ENCODE peak calls at places on chromosomes 7 and 10, in four cellular contexts. A is NCI-H2107, J is thoracic aorta, Q is T-helper 1 cell. R is an unnamed sample.

GRCh38 chr7:105521027-105521730 is 892 bp downstream of the PUS7 start:
- DNase-seq in A (peak), J (peak), Q (peak), R (peak)

GRCh38 chr7:98283127-98283886 is 1.8 kb downstream of the BRI3 start:
- DNase-seq in A (no peak), J (no peak), Q (no peak), R (no peak)

GRCh38 chr7:117119192-117119924 is 166.1 kb downstream of the ST7 start:
- DNase-seq in A (peak), J (peak), Q (peak), R (peak)

GRCh38 chr7:157549612-157550299 is 213.0 kb downstream of the DNAJB6 start:
- DNase-seq in A (no peak), J (no peak), Q (no peak), R (no peak)

GRCh38 chr7:135716677-135717238 is 11.2 kb downstream of the SLC13A4 start:
- DNase-seq in A (peak), J (no peak), Q (no peak), R (no peak)

GRCh38 chr10:21292763-21293517 is 232.5 kb downstream of the SKIDA1 start:
- DNase-seq in A (no peak), J (peak), Q (no peak), R (no peak)

GRCh38 chr10:7423521-7423920 is 12.7 kb upstream of the SFMBT2 start:
- DNase-seq in A (no peak), J (no peak), Q (no peak), R (no peak)

GRCh38 chr7:82595176-82595575 is 151.6 kb upstream of the CACNA2D1 start:
- DNase-seq in A (no peak), J (no peak), Q (no peak), R (no peak)

GRCh38 chr7:77653572-77653971 is 42.7 kb upstream of the RSBN1L start:
- DNase-seq in A (no peak), J (no peak), Q (no peak), R (no peak)

GRCh38 chr10:80702143-80702542 is 164.4 kb downstream of the SH2D4B start:
- DNase-seq in A (no peak), J (no peak), Q (no peak), R (no peak)

GRCh38 chr7:25856056-25856780 is 295.8 kb upstream of the NFE2L3 start:
- DNase-seq in A (peak), J (no peak), Q (no peak), R (no peak)

GRCh38 chr7:74023037-74023436 is 4.9 kb upstream of the ELN start:
- DNase-seq in A (no peak), J (peak), Q (no peak), R (no peak)

GRCh38 chr7:66247387-66248078 is 42.4 kb downstream of the TPST1 start:
- DNase-seq in A (no peak), J (no peak), Q (no peak), R (no peak)

GRCh38 chr10:6721480-6721879 is 141.4 kb upstream of the PRKCQ start:
- DNase-seq in A (no peak), J (no peak), Q (no peak), R (no peak)

R was measured in activated T-helper 2 cell treated with anti-CD3 and anti-CD28 coated beads, Interferon-gamma antibody, Interleukin-2, Interleukin-4, amounts not matched to agents 10 μg/mL and 5 μg/mL and 100 μg/mL, durations not matched to agents 14 hours and 24 hours and 36 hours.